ENCODE peak calls at places on chromosomes 13 and 19, in six cellular contexts. T is WTC11, D is HepG2, Q is HCT116, A is GM12878, V is K562. Y is an unnamed sample.

GRCh38 chr13:72839831-72840426 is 58.0 kb downstream of the PIBF1 start:
- DNase-seq in D (peak), Q (peak), A (peak), V (peak), T (peak), Y (no peak)

GRCh38 chr13:104641309-104641708 is 1575.1 kb upstream of the SLC10A2 start:
- DNase-seq in D (no peak), T (no peak), A (no peak), Q (no peak), V (no peak), Y (no peak)

GRCh38 chr13:65505941-65506340 is 1724.2 kb downstream of the PCDH9 start:
- DNase-seq in A (no peak), D (no peak), T (no peak), Q (no peak), V (no peak), Y (no peak)

GRCh38 chr13:75482070-75482819 is at the start of gene TBC1D4:
- DNase-seq in V (peak), D (peak), Q (peak), A (peak), T (peak), Y (no peak)

GRCh38 chr19:38640368-38640767 is 7.1 kb upstream of the ACTN4 start:
- DNase-seq in D (no peak), A (no peak), Q (no peak), V (no peak), T (no peak), Y (no peak)

GRCh38 chr19:54439174-54439851 is 9.7 kb upstream of the LENG8 start:
- DNase-seq in Q (no peak), D (peak), V (no peak), A (no peak), T (peak), Y (no peak)

GRCh38 chr19:28242317-28242927 is 970.5 kb downstream of the UQCRFS1 start:
- DNase-seq in D (no peak), V (peak), A (no peak), T (peak), Q (no peak), Y (no peak)

GRCh38 chr19:37466277-37466797 is 907 bp downstream of the ZNF569 start:
- DNase-seq in Q (no peak), D (no peak), V (no peak), T (peak), A (peak), Y (no peak)

GRCh38 chr19:1009043-1009975 is 9.1 kb downstream of the GRIN3B start:
- DNase-seq in Q (no peak), V (no peak), A (no peak), T (no peak), D (no peak), Y (no peak)

DNA sequence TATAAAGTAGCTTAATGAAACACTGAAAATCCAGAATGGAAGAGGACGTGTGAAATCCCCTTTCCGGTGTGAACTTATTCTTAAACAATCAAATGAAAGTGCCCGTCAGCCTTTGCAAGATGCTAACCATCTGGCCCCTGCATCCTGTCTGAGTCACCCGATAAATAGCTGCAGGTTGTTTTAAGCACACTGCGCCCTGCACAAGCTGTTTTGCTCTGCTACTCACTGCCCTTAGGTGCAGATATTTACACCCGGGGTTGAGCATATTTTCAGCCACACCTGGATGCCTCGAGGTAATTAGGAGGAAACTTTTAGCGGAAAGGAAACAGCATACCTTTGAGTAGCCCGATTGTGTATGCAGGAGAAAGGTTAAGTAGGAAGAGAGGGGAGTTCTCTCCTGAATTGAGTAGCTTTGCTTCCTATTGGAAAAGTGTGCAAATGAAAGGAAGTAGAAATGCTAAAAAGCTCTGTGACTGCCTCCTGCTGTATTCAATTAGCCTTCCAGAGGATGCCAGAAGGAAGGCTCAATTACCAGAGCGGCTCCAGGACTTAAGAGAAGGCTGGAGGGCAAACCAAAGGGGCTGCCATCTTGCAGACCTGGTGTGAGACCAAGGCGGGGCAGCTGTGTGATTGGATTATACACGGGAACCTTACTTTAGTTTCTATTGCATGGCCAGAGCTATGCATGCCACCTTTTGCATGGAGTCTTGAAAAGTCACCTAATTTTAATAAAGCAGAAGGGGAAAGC is 42.5 kb downstream of the IRS2 start:
- DNase-seq in T (no peak), V (no peak), A (no peak), Q (no peak), D (no peak), Y (no peak)
- TF ChIP-seq ATF3 in T (no peak), V (no peak), A (no peak), Q (no peak), D (no peak), Y (no peak)

GRCh38 chr13:27375686-27376326 is 48.6 kb upstream of the GTF3A start:
- DNase-seq in V (peak), Q (peak), T (peak), D (peak), A (no peak), Y (no peak)
- TF ChIP-seq ATF3 in V (no peak), Q (no peak), T (no peak), D (no peak), A (no peak), Y (no peak)

GRCh38 chr13:50123862-50124535 is 108.8 kb downstream of the KCNRG start:
- DNase-seq in T (peak), A (no peak), V (peak), Q (peak), D (peak), Y (peak)
- TF ChIP-seq ATF3 in T (no peak), A (no peak), V (peak), Q (no peak), D (peak), Y (no peak)

GRCh38 chr13:93249259-93249917 is 22.8 kb downstream of the GPC6 start:
- DNase-seq in D (peak), Q (no peak), A (no peak), T (no peak), V (no peak), Y (no peak)

GRCh38 chr13:93246069-93246468 is 19.5 kb downstream of the GPC6 start:
- DNase-seq in Q (no peak), D (no peak), A (no peak), V (no peak), T (no peak), Y (no peak)

GRCh38 chr13:93244918-93245280 is 18.3 kb downstream of the GPC6 start:
- DNase-seq in A (no peak), T (no peak), Q (no peak), V (no peak), D (no peak), Y (no peak)

GRCh38 chr13:93249918-93250306 is 23.3 kb downstream of the GPC6 start:
- DNase-seq in Q (no peak), V (no peak), D (no peak), A (no peak), T (no peak), Y (no peak)

GRCh38 chr13:93248627-93249047 is 22.0 kb downstream of the GPC6 start:
- DNase-seq in Q (no peak), V (no peak), T (peak), A (no peak), D (peak), Y (no peak)
- TF ChIP-seq ATF3 in Q (no peak), V (peak), T (no peak), A (no peak), D (peak), Y (no peak)

GRCh38 chr13:64471916-64472315 is 2758.2 kb downstream of the PCDH9 start:
- DNase-seq in T (no peak), D (peak), A (no peak), V (no peak), Q (peak), Y (no peak)
- TF ChIP-seq ATF3 in T (no peak), D (no peak), A (no peak), V (no peak), Q (no peak), Y (no peak)